ENCODE peak calls at places on chromosomes 11 and 22, in eight cellular contexts. H is heart left ventricle, S is pancreas, T is body of pancreas, D is transverse colon, U is right lobe of liver, W is kidney, L is A549. K is an unnamed sample.

GRCh38 chr22:36671398-36671797 is 32.2 kb downstream of the CACNG2 start:
- DNase-seq in H (no peak), S (no peak), T (no peak), D (no peak), U (no peak), W (no peak), L (no peak), K (no peak)

GRCh38 chr22:32528316-32528715 is 53.7 kb downstream of the FBXO7 start:
- DNase-seq in H (no peak), S (no peak), T (no peak), D (no peak), U (no peak), W (no peak), L (no peak), K (no peak)

GRCh38 chr11:10076458-10077141 is 217.4 kb downstream of the SBF2 start:
- DNase-seq in H (peak; percentile 49), S (peak; percentile 18), T (peak; percentile 59), D (peak; percentile 25), U (peak; percentile 58), W (no peak), L (peak; percentile 48), K (peak; percentile 60)

GRCh38 chr22:40950888-40951794 is at the start of gene RBX1:
- DNase-seq in H (peak; percentile 99), S (peak; percentile 98), T (peak; percentile 98), D (peak; percentile 99), U (peak; percentile 99), W (peak; percentile 100), L (peak; percentile 96), K (peak; percentile 97)

GRCh38 chr11:73283316-73284035 is 11.3 kb downstream of the P2RY6 start:
- DNase-seq in H (no peak), S (no peak), T (no peak), D (no peak), U (no peak), W (no peak), L (no peak), K (no peak)

GRCh38 chr11:132245558-132246385 is 875.4 kb downstream of the NTM start:
- DNase-seq in H (no peak), S (no peak), T (no peak), D (no peak), U (no peak), W (no peak), L (no peak), K (no peak)

GRCh38 chr11:2536440-2536989 is 91.7 kb downstream of the KCNQ1 start:
- DNase-seq in H (peak; percentile 7), S (no peak), T (peak; percentile 5), D (peak; percentile 6), U (peak; percentile 13), W (peak; percentile 54), L (no peak), K (peak; percentile 6)

GRCh38 chr11:66218846-66219620 is 49.4 kb upstream of the RAB1B start:
- DNase-seq in H (no peak), S (no peak), T (no peak), D (no peak), U (no peak), W (no peak), L (no peak), K (no peak)

GRCh38 chr11:103958475-103959215 is 77.8 kb upstream of the DDI1 start:
- DNase-seq in H (no peak), S (no peak), T (no peak), D (no peak), U (no peak), W (no peak), L (no peak), K (no peak)

GRCh38 chr11:99277281-99277680 is 256.5 kb downstream of the CNTN5 start:
- DNase-seq in H (no peak), S (no peak), T (no peak), D (no peak), U (no peak), W (no peak), L (no peak), K (no peak)

GRCh38 chr22:49972163-49973017 is 11.8 kb downstream of the PIM3 start:
- DNase-seq in H (peak; percentile 19), S (peak; percentile 48), T (peak; percentile 53), D (no peak), U (peak; percentile 56), W (peak; percentile 82), L (no peak), K (peak; percentile 48)

GRCh38 chr11:63855975-63856374 is 17.1 kb downstream of the MARK2 start:
- DNase-seq in H (no peak), S (no peak), T (no peak), D (no peak), U (no peak), W (no peak), L (no peak), K (no peak)

GRCh38 chr11:63854696-63855095 is 15.8 kb downstream of the MARK2 start:
- DNase-seq in H (no peak), S (no peak), T (no peak), D (no peak), U (no peak), W (no peak), L (no peak), K (no peak)

GRCh38 chr11:63862923-63863322 is 24.0 kb downstream of the MARK2 start:
- DNase-seq in H (no peak), S (peak; percentile 56), T (peak; percentile 78), D (peak; percentile 65), U (peak; percentile 68), W (no peak), L (peak; percentile 71), K (no peak)

DNA sequence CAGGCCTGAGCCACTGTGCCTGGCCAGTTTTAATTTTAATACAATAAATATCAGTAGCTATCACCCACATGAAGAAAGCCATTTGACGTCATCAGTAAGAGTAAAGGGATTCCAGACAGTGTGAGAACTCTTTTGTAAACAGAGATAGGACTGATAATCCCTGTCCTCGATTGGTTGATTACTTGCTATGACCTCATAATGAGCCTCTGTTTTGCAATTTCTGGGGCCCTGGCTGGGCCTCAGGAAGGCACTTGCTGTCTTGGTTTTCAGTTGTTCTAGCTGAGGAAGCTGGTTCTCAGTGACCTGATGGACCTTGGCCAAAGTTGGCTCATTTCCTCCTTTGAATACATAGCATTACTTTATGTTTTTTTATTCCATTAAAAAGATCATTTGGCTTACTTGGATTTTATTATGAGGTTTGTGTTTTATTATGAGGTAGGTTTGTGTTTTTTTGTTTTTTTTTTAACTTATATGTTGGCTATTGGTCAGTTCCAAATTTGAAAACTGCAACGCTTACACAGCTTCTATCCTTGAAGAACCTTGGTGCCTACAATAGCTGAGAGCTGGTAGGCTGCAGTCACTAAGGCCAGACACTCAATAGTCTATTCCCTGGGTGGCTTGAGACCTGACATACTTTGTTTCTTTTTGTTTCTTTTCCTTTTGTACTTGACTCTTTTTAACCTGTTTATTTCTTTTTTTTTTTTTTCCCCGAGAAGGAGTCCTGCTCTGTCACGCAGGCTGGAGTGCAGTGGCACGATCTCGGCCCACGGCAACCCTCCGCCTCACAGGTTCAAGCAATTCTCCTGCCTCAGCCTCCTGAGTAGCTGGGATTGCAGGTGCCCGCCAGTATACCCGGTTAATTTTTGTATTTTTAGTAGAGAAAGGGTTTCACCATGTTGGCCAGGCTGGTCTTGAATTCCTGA is 20.0 kb downstream of the MARK2 start:
- DNase-seq in H (no peak), S (no peak), T (peak; percentile 47), D (peak; percentile 42), U (peak; percentile 6), W (no peak), L (peak; percentile 88), K (peak; percentile 41)
- TF ChIP-seq CTCF in H (no peak), S (no peak), T (no peak), D (no peak), U (no peak), W (no peak), L (no peak), K (no peak)

GRCh38 chr22:29152381-29153138 is 53.1 kb upstream of the EMID1 start:
- DNase-seq in H (no peak), S (no peak), T (no peak), D (no peak), U (no peak), W (peak; percentile 75), L (no peak), K (no peak)
- H3K27ac ChIP-seq in H (no peak overlapping the region), S (no peak overlapping the region), T (no peak overlapping the region), D (peak overlapping the region; percentile 75), U (no peak overlapping the region), W (peak overlapping the region; percentile 63), L (no peak overlapping the region), K (no peak overlapping the region)

GRCh38 chr11:47391077-47391583 is 12.8 kb upstream of the SPI1 start:
- DNase-seq in H (peak; percentile 54), S (no peak), T (no peak), D (no peak), U (peak; percentile 65), W (peak; percentile 74), L (no peak), K (no peak)

GRCh38 chr11:47388697-47389576 is 10.6 kb upstream of the SPI1 start:
- DNase-seq in H (no peak), S (no peak), T (no peak), D (no peak), U (no peak), W (no peak), L (no peak), K (no peak)

GRCh38 chr11:47391711-47392432 is 13.5 kb upstream of the SPI1 start:
- DNase-seq in H (no peak), S (no peak), T (no peak), D (no peak), U (no peak), W (peak; percentile 75), L (no peak), K (no peak)

GRCh38 chr11:47389577-47390072 is 11.3 kb upstream of the SPI1 start:
- DNase-seq in H (peak; percentile 30), S (no peak), T (no peak), D (no peak), U (no peak), W (no peak), L (no peak), K (no peak)

GRCh38 chr11:47390084-47390760 is 11.9 kb upstream of the SPI1 start:
- DNase-seq in H (no peak), S (no peak), T (no peak), D (no peak), U (no peak), W (peak; percentile 29), L (no peak), K (no peak)
- H3K4me1 ChIP-seq in H (peaks cover 5% of the 10 kb centered on the region), S (no peaks in the 10 kb centered on the region), T (no peaks in the 10 kb centered on the region), D (peaks cover 17% of the 10 kb centered on the region), U (no peaks in the 10 kb centered on the region), W (peaks cover 3% of the 10 kb centered on the region), L (no peaks in the 10 kb centered on the region), K (peaks cover 10% of the 10 kb centered on the region)

DNA sequence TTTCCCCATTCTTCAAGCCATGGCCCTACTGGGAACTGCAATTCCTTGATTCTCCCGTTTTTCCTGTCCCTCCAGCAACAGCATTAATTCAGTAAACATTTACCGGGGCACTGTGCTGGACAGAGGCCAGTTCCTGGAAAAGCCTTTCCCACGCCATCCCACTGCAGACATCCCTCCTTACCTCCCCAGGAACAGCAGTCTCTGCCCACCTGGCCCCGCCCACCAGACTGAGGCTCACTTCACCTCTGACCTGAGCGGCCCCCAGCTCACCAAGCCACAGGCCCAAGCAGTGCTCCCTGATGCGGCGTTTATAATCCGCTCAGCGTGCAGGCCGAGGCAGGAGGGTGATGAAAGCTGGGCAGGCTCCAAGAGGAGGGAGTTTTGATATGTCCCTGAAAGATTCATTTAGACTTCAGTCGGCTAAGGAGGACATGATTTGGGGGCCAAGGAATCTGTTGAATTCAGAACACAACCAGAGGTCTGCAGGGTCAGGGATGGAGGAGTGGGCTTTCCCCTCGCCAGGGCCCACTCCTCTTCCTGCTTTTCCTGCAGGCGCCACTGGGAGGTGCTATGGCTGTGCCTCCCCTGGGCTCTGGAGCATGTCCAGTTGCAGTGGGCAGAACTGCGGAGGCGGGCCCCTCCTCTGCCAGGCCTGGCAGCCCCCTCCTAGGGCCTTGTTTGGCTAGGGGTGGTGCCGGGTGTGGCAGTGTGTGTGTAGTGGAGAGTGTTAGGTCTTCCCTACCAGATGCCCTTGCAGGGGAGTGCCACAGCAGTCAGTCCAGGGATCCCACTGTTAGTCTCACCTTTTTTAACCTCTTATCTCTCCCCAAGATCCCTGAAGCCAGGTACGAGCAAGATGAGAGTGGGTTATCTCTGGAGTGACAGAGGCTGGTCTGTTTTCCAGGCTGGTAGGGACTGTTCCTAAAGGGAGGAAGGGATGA is 1.4 kb upstream of the TAGLN start:
- DNase-seq in H (no peak), S (no peak), T (peak; percentile 49), D (peak; percentile 71), U (no peak), W (peak; percentile 86), L (peak; percentile 24), K (no peak)
- TF ChIP-seq CTCF in H (peak; percentile 39), S (no peak), T (peak; percentile 37), D (peak; percentile 78), U (peak; percentile 31), W (peak; percentile 13), L (peak; percentile 25), K (peak; percentile 21)

K was measured in psoas muscle.